ENCODE peak calls at places on chromosomes 12 and 14, in five cellular contexts. R is mesendoderm, J is H9, T is IMR-90, K is H1. L is an unnamed sample.

GRCh38 chr12:53055471-53056266 is 5.8 kb downstream of the TNS2 start:
- DNase-seq in J (no peak), R (no peak), T (no peak), K (no peak), L (no peak)

GRCh38 chr14:77053046-77053841 is 24.7 kb upstream of the IRF2BPL start:
- DNase-seq in T (peak; percentile 76), J (peak; percentile 88), R (peak; percentile 86), K (peak; percentile 93), L (peak; percentile 89)

GRCh38 chr12:98736352-98737326 is 91.5 kb downstream of the APAF1 start:
- DNase-seq in R (peak; percentile 92), T (peak; percentile 57), J (peak; percentile 70), K (no peak), L (peak; percentile 57)

GRCh38 chr12:6093764-6094163 is 30.7 kb downstream of the VWF start:
- DNase-seq in J (no peak), K (no peak), R (no peak), T (no peak), L (no peak)

GRCh38 chr14:63457498-63457897 is 85.7 kb downstream of the PPP2R5E start:
- DNase-seq in J (no peak), T (no peak), R (no peak), K (no peak), L (no peak)

GRCh38 chr12:120231316-120232011 is 30.6 kb upstream of the RPLP0 start:
- DNase-seq in R (peak; percentile 99), K (no peak), J (peak; percentile 96), T (peak; percentile 97), L (peak; percentile 97)

GRCh38 chr12:32501835-32502333 is 102.5 kb downstream of the FGD4 start:
- DNase-seq in T (peak; percentile 81), K (peak; percentile 76), R (peak; percentile 99), J (peak; percentile 94), L (peak; percentile 83)

GRCh38 chr12:49883065-49883464 is 20.6 kb downstream of the FAIM2 start:
- DNase-seq in J (no peak), R (peak; percentile 44), T (no peak), K (no peak), L (no peak)

GRCh38 chr12:106248177-106248848 is 493 bp upstream of the CKAP4 start:
- DNase-seq in R (peak; percentile 64), T (peak; percentile 81), K (peak; percentile 78), J (peak; percentile 61), L (peak; percentile 90)

GRCh38 chr12:18898469-18898868 is 160.6 kb downstream of the CAPZA3 start:
- DNase-seq in K (no peak), J (no peak), R (no peak), T (no peak), L (no peak)

GRCh38 chr14:92464716-92465115 is 48.9 kb upstream of the RIN3 start:
- DNase-seq in R (no peak), J (no peak), K (no peak), T (no peak), L (no peak)

GRCh38 chr14:97413991-97414717 is 617.0 kb downstream of the VRK1 start:
- DNase-seq in J (peak; percentile 67), K (peak; percentile 49), T (no peak), R (peak; percentile 53), L (no peak)

GRCh38 chr14:92663049-92663448 is 85.4 kb downstream of the LGMN start:
- DNase-seq in T (peak; percentile 30), K (no peak), R (no peak), J (no peak), L (no peak)

GRCh38 chr14:56888274-56888673 is 78.0 kb upstream of the OTX2 start:
- DNase-seq in K (no peak), J (no peak), T (no peak), R (no peak), L (no peak)

GRCh38 chr14:77848031-77848430 is 48.1 kb downstream of the ADCK1 start:
- DNase-seq in J (no peak), T (peak; percentile 8), R (no peak), K (no peak), L (no peak)

GRCh38 chr14:90715993-90716392 is 100.2 kb downstream of the TTC7B start:
- DNase-seq in T (no peak), R (peak; percentile 69), J (no peak), K (peak; percentile 43), L (no peak)

GRCh38 chr12:104414581-104415305 is 42.0 kb upstream of the CHST11 start:
- DNase-seq in J (peak; percentile 85), K (no peak), R (peak; percentile 99), T (no peak), L (no peak)

GRCh38 chr12:94717656-94718055 is 67.3 kb upstream of the TMCC3 start:
- DNase-seq in J (no peak), T (no peak), R (no peak), K (no peak), L (no peak)

GRCh38 chr12:46165191-46165590 is 103.7 kb downstream of the SLC38A1 start:
- DNase-seq in R (no peak), T (no peak), K (no peak), J (no peak), L (no peak)
- H2BK5ac ChIP-seq in R (no peak overlapping the region), T (no peak overlapping the region), K (no peak overlapping the region), J (no peak overlapping the region), L (no peak overlapping the region)

GRCh38 chr12:113949321-113950305 is 16.5 kb downstream of the RBM19 start:
- DNase-seq in J (no peak), T (no peak), K (no peak), R (no peak), L (no peak)

GRCh38 chr12:113948151-113948914 is 17.8 kb downstream of the RBM19 start:
- DNase-seq in R (no peak), T (no peak), J (no peak), K (no peak), L (no peak)

GRCh38 chr12:113942209-113942608 is 23.9 kb downstream of the RBM19 start:
- DNase-seq in K (no peak), R (no peak), J (no peak), T (no peak), L (no peak)

GRCh38 chr12:113946175-113946574 is 19.9 kb downstream of the RBM19 start:
- DNase-seq in T (no peak), R (no peak), K (no peak), J (no peak), L (no peak)

GRCh38 chr12:113945174-113946173 is 20.7 kb downstream of the RBM19 start:
- DNase-seq in T (no peak), J (no peak), K (no peak), R (no peak), L (no peak)
- H3K23ac ChIP-seq in T (no peak overlapping the region), J (no peak overlapping the region), K (no peak overlapping the region), R (no peak overlapping the region), L (no peak overlapping the region)

GRCh38 chr12:39675263-39675662 is 55.7 kb upstream of the ABCD2 start:
- DNase-seq in R (peak; percentile 21), T (no peak), J (no peak), K (no peak), L (no peak)

GRCh38 chr12:39671898-39672875 is 52.6 kb upstream of the ABCD2 start:
- DNase-seq in T (no peak), R (no peak), K (no peak), J (no peak), L (no peak)

DNA sequence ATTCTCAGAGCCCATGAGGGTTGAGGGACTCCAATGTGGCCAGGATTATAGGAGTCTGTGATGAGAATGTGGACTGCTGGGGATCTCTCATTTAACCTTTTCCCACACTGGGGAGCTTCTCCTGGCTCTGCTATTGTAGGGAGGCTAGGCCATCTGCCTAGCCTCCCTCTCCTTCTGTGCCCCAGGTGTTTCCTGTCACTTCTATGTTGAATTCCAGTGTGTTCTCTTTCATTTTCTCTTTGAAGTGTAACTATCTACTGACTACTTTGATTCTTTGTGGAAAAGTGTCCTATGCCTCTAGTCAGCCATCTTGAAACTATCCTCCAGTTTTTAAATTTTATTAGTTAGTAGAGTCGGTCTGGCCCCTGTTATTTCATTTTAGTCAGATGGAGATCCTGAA is 53.4 kb upstream of the ABCD2 start:
- DNase-seq in R (no peak), K (no peak), T (no peak), J (no peak), L (no peak)
- H3K27ac ChIP-seq in R (no peak overlapping the region), K (no peak overlapping the region), T (no peak overlapping the region), J (no peak overlapping the region), L (no peak overlapping the region)

DNA sequence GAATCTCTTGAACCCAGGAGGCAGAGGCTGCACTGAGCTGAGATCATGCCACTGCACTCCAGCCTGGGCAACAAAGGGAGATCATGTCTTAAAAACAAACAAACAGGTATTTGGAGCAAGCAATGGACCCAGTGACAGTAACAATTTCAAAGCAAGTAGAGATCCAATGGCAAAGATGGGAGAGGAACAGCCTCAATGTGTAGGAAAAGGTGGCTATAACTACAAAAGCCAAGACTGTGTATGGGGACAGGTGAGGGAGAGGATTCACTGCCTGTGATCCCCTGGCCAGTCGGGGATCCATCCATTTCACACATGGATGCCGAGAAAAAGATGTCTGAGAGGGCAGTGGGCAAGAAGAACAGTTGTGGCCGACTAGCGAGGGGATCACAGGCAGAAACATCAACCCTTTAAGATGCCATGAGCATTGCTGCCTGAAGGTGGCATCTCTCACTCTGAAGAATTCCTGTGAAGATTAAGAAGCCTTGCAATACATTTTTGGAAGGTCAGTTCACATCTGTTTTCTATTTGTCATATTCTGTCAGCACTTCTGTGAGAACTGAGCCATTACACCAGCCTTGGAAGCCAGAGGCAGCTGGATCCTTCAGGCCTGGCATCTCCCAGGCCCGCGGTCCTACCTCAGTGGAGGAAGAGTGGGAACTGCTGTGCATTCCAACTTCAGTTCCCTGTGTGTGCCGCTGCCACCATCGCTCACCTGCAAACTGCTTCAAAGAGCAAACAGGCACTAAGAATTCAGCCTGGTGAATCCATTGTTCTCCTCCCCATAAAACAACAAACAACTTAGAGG is 54.5 kb upstream of the FRS2 start:
- DNase-seq in R (peak; percentile 86), J (peak; percentile 82), T (peak; percentile 95), K (peak; percentile 68), L (peak; percentile 78)
- H2BK5ac ChIP-seq in R (no peak overlapping the region), J (no peak overlapping the region), T (peak overlapping the region; percentile 45), K (peak overlapping the region; percentile 89), L (no peak overlapping the region)

GRCh38 chr12:132264086-132265010 is 65.0 kb downstream of the GALNT9 start:
- DNase-seq in K (no peak), R (no peak), J (no peak), T (no peak), L (no peak)
- H3K23ac ChIP-seq in K (no peak overlapping the region), R (no peak overlapping the region), J (no peak overlapping the region), T (no peak overlapping the region), L (no peak overlapping the region)

GRCh38 chr14:39176263-39177167 is 1.5 kb downstream of the PNN start:
- DNase-seq in K (no peak), J (no peak), T (no peak), R (no peak), L (no peak)
- H3K27ac ChIP-seq in K (no peak overlapping the region), J (no peak overlapping the region), T (no peak overlapping the region), R (no peak overlapping the region), L (no peak overlapping the region)

DNA sequence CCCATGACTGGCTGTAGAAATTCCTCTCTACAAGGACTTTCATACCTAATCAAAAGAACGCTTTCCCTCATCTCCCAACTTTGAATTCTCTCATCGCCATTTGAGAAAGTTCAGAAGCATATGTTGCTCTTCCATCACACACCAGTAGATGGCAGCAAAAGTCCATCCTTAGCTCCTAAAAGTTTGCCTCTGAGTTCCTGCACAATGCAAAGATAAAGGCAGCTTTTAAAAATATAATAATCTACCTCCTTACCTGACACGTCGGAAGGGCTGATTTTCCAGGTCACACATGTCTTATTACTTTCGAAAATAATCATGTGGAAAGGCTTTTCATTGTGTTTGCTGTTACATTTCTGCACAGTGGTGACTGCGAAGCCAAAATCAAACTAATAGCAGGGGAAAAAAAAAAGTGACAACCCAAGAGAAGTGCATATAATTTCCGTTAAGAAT is 456.7 kb upstream of the SEL1L start:
- DNase-seq in T (peak; percentile 45), R (peak; percentile 64), J (peak; percentile 39), K (peak; percentile 75), L (peak; percentile 44)
- H2BK5ac ChIP-seq in T (no peak overlapping the region), R (no peak overlapping the region), J (no peak overlapping the region), K (no peak overlapping the region), L (no peak overlapping the region)

GRCh38 chr12:131911851-131912525 is 17.1 kb upstream of the PUS1 start:
- DNase-seq in T (no peak), R (no peak), J (no peak), K (no peak), L (no peak)
- H3K23ac ChIP-seq in T (no peak overlapping the region), R (no peak overlapping the region), J (no peak overlapping the region), K (no peak overlapping the region), L (no peak overlapping the region)

L was measured in mesenchymal stem cell.